ENCODE peak calls at places on chromosomes 12 and 14, in four cellular contexts. P is K562, Z is HCT116, F is H1. H is an unnamed sample.

GRCh38 chr14:65495196-65495595 is 82.7 kb downstream of the FUT8 start:
- DNase-seq in Z (no peak), F (no peak), P (no peak), H (no peak)

GRCh38 chr14:90671382-90671781 is 144.8 kb downstream of the TTC7B start:
- DNase-seq in Z (no peak), F (no peak), P (no peak), H (peak)

GRCh38 chr12:27732281-27732680 is 21.6 kb downstream of the MRPS35 start:
- DNase-seq in P (peak), Z (no peak), F (no peak), H (no peak)

GRCh38 chr12:132520421-132521199 is 30.7 kb downstream of the FBRSL1 start:
- DNase-seq in Z (no peak), P (no peak), F (no peak), H (no peak)

GRCh38 chr14:45038865-45039264 is 45.1 kb upstream of the PRPF39 start:
- DNase-seq in P (peak), Z (no peak), F (no peak), H (no peak)

GRCh38 chr14:70359076-70359424 is 433 bp downstream of the COX16 start:
- DNase-seq in Z (no peak), F (no peak), P (no peak), H (no peak)

GRCh38 chr12:34388636-34389377 is 366.5 kb downstream of the ALG10 start:
- DNase-seq in P (no peak), Z (no peak), F (no peak), H (no peak)

GRCh38 chr12:106865685-106866084 is 90.0 kb upstream of the TMEM263 start:
- DNase-seq in F (no peak), P (no peak), Z (no peak), H (no peak)

GRCh38 chr14:67515386-67516079 is 17.6 kb upstream of the PLEKHH1 start:
- DNase-seq in Z (no peak), F (peak), P (no peak), H (no peak)

GRCh38 chr12:98606367-98606985 is 13.0 kb downstream of the SLC25A3 start:
- DNase-seq in F (no peak), P (no peak), Z (no peak), H (peak)

GRCh38 chr14:50829472-50830043 is 1.4 kb downstream of the NIN start:
- DNase-seq in F (peak), P (no peak), Z (no peak), H (no peak)

GRCh38 chr12:128823216-128823915 is 392 bp downstream of the SLC15A4 start:
- DNase-seq in F (peak), P (peak), Z (no peak), H (no peak)

GRCh38 chr14:21298358-21298757 is 18.5 kb downstream of the RPGRIP1 start:
- DNase-seq in P (peak), F (no peak), Z (no peak), H (no peak)

GRCh38 chr12:63319936-63320633 is 169.1 kb upstream of the AVPR1A start:
- DNase-seq in F (no peak), Z (no peak), P (no peak), H (no peak)

DNA sequence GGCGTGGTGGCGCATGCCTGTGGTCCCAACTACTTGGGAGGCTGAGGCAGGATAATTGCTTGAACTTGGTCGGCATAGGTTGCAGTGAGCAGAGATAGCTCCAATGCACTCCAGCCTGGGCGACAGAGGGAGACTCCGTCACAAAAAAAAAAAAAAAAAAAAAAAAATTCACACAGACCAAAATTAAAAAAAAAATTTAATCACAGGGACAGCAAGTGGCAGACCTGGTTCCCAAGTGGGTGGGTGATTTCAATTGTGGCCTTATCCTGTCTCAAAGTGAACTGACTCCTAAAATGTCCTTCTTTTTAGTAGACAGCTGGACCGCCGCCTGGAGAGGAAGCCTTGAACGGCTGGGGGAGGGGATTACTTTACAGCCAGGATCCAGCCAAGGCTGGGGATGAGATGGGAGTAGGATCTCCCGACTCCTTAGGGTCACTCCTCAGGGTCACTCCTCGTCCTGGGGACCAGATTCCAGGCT is 1.6 kb upstream of the KCNH3 start:
- DNase-seq in Z (no peak), P (no peak), F (no peak), H (no peak)
- TF ChIP-seq EZH2 in Z (no peak), P (no peak), F (no peak), H (no peak)

GRCh38 chr12:481422-481821 is 21.7 kb downstream of the B4GALNT3 start:
- DNase-seq in Z (no peak), P (no peak), F (no peak), H (no peak)
- H3K4me3 ChIP-seq in Z (no peak), P (no peak), F (no peak), H (no peak)

GRCh38 chr12:96399081-96399918 is 939 bp downstream of the CDK17 start:
- DNase-seq in P (peak), Z (no peak), F (peak), H (peak)

GRCh38 chr12:96399919-96400630 is at the start of gene CDK17:
- DNase-seq in Z (peak), F (no peak), P (peak), H (peak)

GRCh38 chr12:96402061-96402460 is 1.8 kb upstream of the CDK17 start:
- DNase-seq in P (no peak), F (no peak), Z (no peak), H (no peak)

GRCh38 chr12:96400631-96401060 is 407 bp upstream of the CDK17 start:
- DNase-seq in P (no peak), F (peak), Z (no peak), H (peak)

DNA sequence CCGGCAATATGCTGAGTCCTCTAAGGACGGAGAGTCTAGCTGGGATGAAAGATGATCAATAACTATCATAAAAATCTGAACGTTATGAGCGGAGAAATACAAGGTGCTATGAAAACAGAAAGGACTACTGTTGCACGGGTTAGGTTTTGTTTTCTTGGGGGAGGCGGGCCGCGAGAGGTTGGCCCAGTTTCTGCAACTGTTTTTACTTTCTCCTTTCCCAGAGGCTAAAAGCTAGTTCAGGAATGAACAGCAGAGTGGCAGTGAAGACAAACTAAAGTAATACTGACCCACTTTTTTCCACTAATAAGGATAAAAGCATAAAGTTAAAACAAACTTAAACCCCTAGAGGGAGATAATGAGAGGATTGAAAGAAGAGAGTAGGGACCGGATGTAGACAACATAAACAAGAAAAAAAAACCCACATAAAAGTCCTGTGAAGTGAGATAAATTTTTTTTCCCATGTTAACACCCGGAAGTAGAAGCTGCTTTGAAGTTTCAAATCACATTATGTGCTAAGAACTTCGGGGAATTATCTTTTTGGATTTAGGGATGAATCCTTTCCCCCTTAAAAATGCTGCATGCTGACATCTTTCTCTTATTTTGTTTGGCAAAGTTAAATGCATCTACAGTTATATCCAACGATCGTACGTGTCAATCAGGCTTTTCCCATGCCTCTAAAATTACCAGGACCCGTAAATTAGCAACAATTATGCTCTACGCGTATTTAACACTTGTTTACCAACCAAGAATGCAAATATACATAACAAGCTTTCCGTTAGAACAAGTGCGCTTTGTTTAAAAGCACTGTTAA is 1.0 kb upstream of the CDK17 start:
- DNase-seq in P (peak), F (no peak), Z (peak), H (peak)
- TF ChIP-seq POLR2AphosphoS5 in P (no peak), F (no peak), Z (no peak), H (no peak)

DNA sequence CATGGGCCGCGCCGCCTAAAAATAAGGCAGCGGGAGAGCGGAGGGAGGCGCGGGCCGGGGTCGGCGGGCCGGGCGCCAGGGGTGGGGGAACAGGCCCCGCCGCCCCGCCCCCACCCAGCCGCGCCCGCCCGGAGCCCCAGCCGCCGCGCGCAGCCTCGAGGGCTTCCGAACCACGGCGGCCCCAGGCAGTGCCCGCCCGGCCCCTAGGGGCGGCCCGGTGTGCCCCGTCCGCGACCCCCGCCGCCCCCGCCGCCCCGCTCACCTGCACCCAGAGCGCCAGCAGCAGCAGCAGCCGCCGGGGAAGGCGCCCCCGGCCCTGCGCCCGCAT is 519 bp downstream of the JAG2 start:
- DNase-seq in Z (no peak), F (no peak), P (no peak), H (no peak)
- TF ChIP-seq EZH2 in Z (no peak), F (no peak), P (no peak), H (no peak)

DNA sequence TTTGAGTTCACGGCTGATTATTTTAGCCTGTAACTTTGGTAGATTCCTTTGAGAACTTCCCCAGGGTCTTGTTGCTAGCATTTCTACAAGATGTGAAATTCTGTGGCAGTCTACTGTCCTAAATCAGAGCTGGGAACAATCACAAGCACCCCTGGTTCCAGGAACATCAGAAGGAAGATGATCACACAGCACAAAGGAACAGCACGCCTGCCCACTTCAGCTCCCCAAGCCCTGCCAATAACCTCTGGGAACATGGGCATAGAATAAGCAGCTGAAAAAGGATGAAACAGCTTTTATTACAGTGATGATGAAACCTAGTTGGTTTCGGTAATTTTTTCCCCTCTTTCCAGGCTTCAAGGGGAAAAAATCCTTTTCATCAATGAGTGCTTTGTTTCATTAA is 12.3 kb downstream of the GPR19 start:
- DNase-seq in F (peak), Z (no peak), P (no peak), H (no peak)
- H3K4me3 ChIP-seq in F (peak), Z (no peak), P (no peak), H (no peak)

GRCh38 chr14:104801284-104802119 is 601 bp downstream of the ZBTB42 start:
- DNase-seq in Z (no peak), F (peak), P (peak), H (no peak)

GRCh38 chr14:104799657-104800599 is 973 bp upstream of the ZBTB42 start:
- DNase-seq in F (peak), Z (no peak), P (peak), H (peak)

GRCh38 chr14:104799239-104799599 is 1.7 kb upstream of the ZBTB42 start:
- DNase-seq in F (no peak), P (peak), Z (no peak), H (no peak)

GRCh38 chr14:104802120-104802912 is 1.4 kb downstream of the ZBTB42 start:
- DNase-seq in Z (no peak), F (no peak), P (no peak), H (no peak)

DNA sequence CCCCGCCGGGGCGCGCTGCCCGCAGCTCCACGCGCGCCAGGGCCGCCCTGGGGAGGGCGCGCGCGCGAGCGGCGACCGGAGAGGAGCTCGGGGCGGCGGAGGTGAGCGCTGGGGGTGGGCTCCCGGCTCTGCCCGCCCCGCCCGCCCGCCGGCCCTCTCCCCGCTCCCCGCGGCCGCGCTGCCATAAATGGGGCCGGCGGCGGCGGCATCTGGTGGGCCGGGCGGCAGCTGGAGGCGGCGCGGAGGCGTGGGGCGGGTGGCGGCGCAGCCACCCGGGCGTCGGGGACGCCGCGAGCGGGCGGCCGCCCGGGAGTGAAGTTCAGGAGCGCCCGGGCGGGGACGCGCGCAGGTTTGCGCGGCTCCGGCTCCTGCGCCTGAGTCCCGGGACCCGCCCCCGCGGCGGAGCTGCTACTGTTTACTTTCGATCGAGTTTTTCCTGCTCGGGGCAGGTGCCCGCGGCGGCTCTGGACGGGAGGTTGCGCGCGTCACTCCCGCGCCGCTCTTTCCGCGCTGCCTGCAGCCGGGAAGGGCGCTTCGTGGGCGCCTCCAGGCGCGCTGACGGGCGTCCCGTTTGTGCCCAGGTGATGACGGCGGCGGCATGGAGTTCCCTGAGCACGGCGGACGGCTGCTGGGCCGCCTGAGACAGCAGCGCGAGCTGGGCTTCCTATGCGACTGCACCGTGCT is at the start of gene ZBTB42:
- DNase-seq in Z (no peak), P (peak), F (peak), H (peak)
- TF ChIP-seq POLR2AphosphoS5 in Z (peak), P (no peak), F (no peak), H (no peak)

H was measured in endothelial cell of umbilical vein.